ENCODE peak calls at places on chromosomes 5 and 9, in ten cellular contexts. O is spleen; A is mucosa of descending colon; C is CD8-positive, alpha-beta T cell; E is HAP-1; B is left ventricle myocardium inferior; U is A549; P is CD8-positive, alpha-beta memory T cell; G is PC-9; F is lung. Z is an unnamed sample. For H3K9me3 and H3K4me1, the result is how much of the 10 kb centered on the place peaks cover.

GRCh38 chr5:56681346-56681745 is 134.0 kb upstream of the MAP3K1 start:
- DNase-seq in O (no peak), A (no peak), C (no peak), E (no peak), B (no peak), U (no peak), P (no peak), G (no peak), F (no peak), Z (no peak)

GRCh38 chr9:2297771-2298170 is 282.6 kb downstream of the SMARCA2 start:
- DNase-seq in O (no peak), A (no peak), C (no peak), E (no peak), B (no peak), U (no peak), P (no peak), G (no peak), F (no peak), Z (no peak)

GRCh38 chr5:140182803-140183367 is 7.9 kb downstream of the CYSTM1 start:
- DNase-seq in O (no peak), A (peak), C (no peak), E (no peak), B (peak), U (no peak), P (no peak), G (no peak), F (peak), Z (no peak)

GRCh38 chr5:98463222-98463621 is 310.2 kb upstream of the RGMB start:
- DNase-seq in O (no peak), A (peak), C (no peak), E (no peak), B (no peak), U (no peak), P (no peak), G (no peak), F (no peak), Z (no peak)

GRCh38 chr9:32968101-32969011 is 33.1 kb downstream of the APTX start:
- DNase-seq in O (no peak), A (peak), C (peak), E (peak), B (no peak), U (peak), P (peak), G (peak), F (peak), Z (peak)

GRCh38 chr5:119578937-119579336 is 50.4 kb upstream of the FAM170A start:
- DNase-seq in O (no peak), A (peak), C (no peak), E (peak), B (no peak), U (peak), P (no peak), G (peak), F (no peak), Z (peak)

GRCh38 chr9:136403915-136404800 is 4.2 kb upstream of the SNAPC4 start:
- DNase-seq in O (peak), A (no peak), C (peak), E (no peak), B (no peak), U (no peak), P (peak), G (no peak), F (no peak), Z (no peak)

GRCh38 chr9:126436545-126437269 is 110.1 kb downstream of the MVB12B start:
- DNase-seq in O (no peak), A (no peak), C (no peak), E (peak), B (no peak), U (no peak), P (no peak), G (no peak), F (no peak), Z (no peak)

GRCh38 chr5:168916266-168916665 is 337.1 kb upstream of the PANK3 start:
- DNase-seq in O (peak), A (peak), C (no peak), E (peak), B (no peak), U (no peak), P (no peak), G (no peak), F (no peak), Z (no peak)

GRCh38 chr9:107969727-107970126 is 480.2 kb upstream of the KLF4 start:
- DNase-seq in O (no peak), A (no peak), C (no peak), E (no peak), B (no peak), U (no peak), P (no peak), G (no peak), F (no peak), Z (no peak)

GRCh38 chr5:169657127-169657526 is 20.1 kb downstream of the DOCK2 start:
- DNase-seq in O (no peak), A (no peak), C (no peak), E (no peak), B (no peak), U (no peak), P (no peak), G (no peak), F (no peak), Z (no peak)

GRCh38 chr5:137666109-137666850 is 69.6 kb downstream of the KLHL3 start:
- DNase-seq in O (no peak), A (no peak), C (peak), E (no peak), B (no peak), U (no peak), P (peak), G (no peak), F (no peak), Z (no peak)

GRCh38 chr9:684055-684949 is 157.2 kb upstream of the DMRT1 start:
- DNase-seq in O (no peak), A (no peak), C (no peak), E (peak), B (no peak), U (no peak), P (no peak), G (no peak), F (no peak), Z (peak)

DNA sequence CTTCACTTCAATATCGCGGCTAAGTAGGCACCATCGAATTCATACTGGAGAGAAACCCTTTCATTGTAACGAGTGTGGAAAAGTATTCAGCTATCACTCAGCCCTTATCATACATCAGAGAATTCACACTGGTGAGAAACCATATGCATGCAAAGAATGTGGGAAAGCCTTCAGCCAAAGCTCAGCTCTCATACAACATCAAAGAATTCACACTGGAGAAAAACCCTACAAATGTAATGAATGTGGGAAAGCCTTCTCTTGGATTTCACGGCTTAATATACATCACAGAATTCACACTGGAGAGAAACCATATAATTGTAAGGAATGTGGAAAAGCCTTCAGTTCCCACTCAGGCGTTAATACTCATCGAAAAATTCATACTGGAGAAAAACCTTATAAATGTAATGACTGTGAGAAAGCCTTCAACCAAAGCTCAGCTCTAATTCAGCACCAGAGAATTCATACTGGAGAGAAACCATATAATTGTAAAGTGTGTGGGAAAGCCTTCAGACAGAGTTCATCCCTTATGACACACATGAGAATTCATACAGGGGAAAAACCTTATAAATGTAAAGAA is 9.5 kb downstream of the ZNF879 start:
- DNase-seq in O (no peak), A (no peak), C (no peak), E (no peak), B (no peak), U (no peak), P (no peak), G (no peak), F (no peak), Z (no peak)
- H3K9me3 ChIP-seq in O (half or more), A (half or more), C (half or more), E (under half), B (half or more), U (half or more), P (half or more), G (under half), F (under half), Z (half or more)

GRCh38 chr5:177301503-177302165 is 1.9 kb downstream of the RAB24 start:
- DNase-seq in O (peak), A (peak), C (no peak), E (no peak), B (no peak), U (no peak), P (no peak), G (peak), F (peak), Z (no peak)
- H3K4me1 ChIP-seq in O (half or more), A (half or more), C (half or more), E (under half), B (half or more), U (under half), P (half or more), G (under half), F (under half), Z (under half)

GRCh38 chr5:12217039-12217438 is 312.8 kb upstream of the CTNND2 start:
- DNase-seq in O (no peak), A (no peak), C (no peak), E (no peak), B (no peak), U (no peak), P (no peak), G (no peak), F (no peak), Z (peak)

GRCh38 chr5:12214631-12215030 is 310.4 kb upstream of the CTNND2 start:
- DNase-seq in O (no peak), A (no peak), C (no peak), E (no peak), B (no peak), U (no peak), P (no peak), G (no peak), F (no peak), Z (no peak)
- H3K9me3 ChIP-seq in O (half or more), A (under half), C (under half), E (under half), B (half or more), U (under half), P (under half), G (under half), F (under half), Z (under half)

GRCh38 chr5:1121101-1121500 is 9.2 kb upstream of the SLC12A7 start:
- DNase-seq in O (no peak), A (no peak), C (no peak), E (no peak), B (no peak), U (no peak), P (no peak), G (no peak), F (no peak), Z (no peak)
- H3K4me1 ChIP-seq in O (under half), A (under half), C (under half), E (under half), B (half or more), U (under half), P (under half), G (under half), F (under half), Z (under half)

DNA sequence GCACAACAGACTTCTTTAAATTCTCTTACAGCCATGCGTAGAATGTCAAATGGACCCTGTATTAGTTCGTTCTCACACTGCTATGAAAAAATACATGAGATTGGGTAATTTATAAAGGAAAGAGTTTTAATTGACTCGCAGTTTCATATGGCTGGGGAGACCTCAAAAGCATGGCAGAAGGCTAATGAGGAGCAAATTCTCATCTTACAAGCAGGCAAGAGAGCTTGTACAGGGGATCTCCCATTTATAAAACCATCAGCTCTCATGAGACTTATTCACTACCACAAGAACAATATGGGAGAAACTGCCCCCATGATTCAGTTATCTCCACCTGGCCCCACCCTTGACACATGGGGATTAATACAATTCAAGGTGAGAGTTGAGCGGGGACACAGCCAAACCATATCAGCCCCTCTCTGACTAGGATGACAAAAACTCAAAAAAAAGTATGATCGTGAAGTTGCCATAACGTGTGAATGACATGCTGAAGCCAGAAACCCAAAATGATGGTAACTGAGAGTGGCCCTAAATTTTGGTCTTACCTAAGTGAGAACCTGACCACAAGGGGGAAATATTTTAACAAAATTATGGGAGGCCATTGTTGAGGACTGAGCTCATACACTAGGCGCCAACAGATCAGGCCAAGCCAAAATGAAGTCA is 17.5 kb upstream of the TEX10 start:
- DNase-seq in O (no peak), A (no peak), C (no peak), E (no peak), B (no peak), U (no peak), P (no peak), G (no peak), F (no peak), Z (no peak)
- H3K9me3 ChIP-seq in O (under half), A (under half), C (under half), E (under half), B (under half), U (under half), P (under half), G (under half), F (under half), Z (under half)

GRCh38 chr5:157292599-157292998 is 26.7 kb downstream of the CYFIP2 start:
- DNase-seq in O (no peak), A (no peak), C (no peak), E (no peak), B (no peak), U (no peak), P (no peak), G (no peak), F (no peak), Z (no peak)

GRCh38 chr5:157289164-157289819 is 23.4 kb downstream of the CYFIP2 start:
- DNase-seq in O (no peak), A (no peak), C (no peak), E (no peak), B (no peak), U (no peak), P (no peak), G (no peak), F (no peak), Z (no peak)

GRCh38 chr5:157288405-157289163 is 22.7 kb downstream of the CYFIP2 start:
- DNase-seq in O (no peak), A (no peak), C (no peak), E (no peak), B (no peak), U (no peak), P (peak), G (no peak), F (no peak), Z (no peak)

GRCh38 chr5:157290156-157290980 is 24.4 kb downstream of the CYFIP2 start:
- DNase-seq in O (no peak), A (no peak), C (no peak), E (no peak), B (no peak), U (peak), P (no peak), G (no peak), F (no peak), Z (no peak)

DNA sequence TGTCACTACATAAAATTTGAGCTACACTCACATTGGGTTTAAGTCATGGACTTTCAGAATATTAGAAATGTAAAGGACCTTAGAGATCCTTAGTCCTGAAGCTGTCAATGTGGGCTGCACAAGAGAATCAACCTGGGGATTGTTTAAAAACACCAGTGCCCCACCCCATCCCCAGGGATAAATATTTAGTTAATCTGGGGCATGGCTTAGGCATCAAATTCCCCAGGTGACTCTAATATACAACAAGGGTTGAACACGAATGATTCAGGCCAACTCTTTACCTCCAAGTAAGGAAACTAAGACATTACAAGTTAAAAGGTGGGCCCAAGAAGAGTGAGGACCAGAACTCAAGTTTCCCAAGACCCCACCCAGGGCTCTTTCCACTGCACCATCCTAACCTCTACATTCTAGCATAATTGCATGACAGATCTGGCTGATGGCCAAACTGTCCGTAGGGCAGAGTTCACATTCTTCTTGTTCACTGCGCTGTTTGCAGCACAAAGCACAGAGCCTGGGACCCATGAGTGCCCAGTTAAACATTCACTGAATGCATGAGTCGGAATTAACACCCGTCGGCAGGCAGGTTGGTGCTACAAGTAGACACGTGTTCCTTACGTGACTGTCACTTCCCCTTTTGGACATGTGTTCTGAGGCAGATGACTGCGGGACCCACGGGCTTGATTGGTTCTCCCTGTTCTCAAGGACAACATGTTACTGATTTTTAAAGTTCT is 25.2 kb downstream of the CYFIP2 start:
- DNase-seq in O (no peak), A (peak), C (no peak), E (no peak), B (no peak), U (peak), P (no peak), G (no peak), F (no peak), Z (no peak)
- H3K4me1 ChIP-seq in O (under half), A (under half), C (half or more), E (under half), B (under half), U (under half), P (half or more), G (under half), F (under half), Z (under half)

GRCh38 chr9:37424204-37424685 is 1.7 kb downstream of the GRHPR start:
- DNase-seq in O (no peak), A (no peak), C (no peak), E (no peak), B (no peak), U (no peak), P (no peak), G (no peak), F (no peak), Z (no peak)

GRCh38 chr9:37424686-37425297 is 2.3 kb downstream of the GRHPR start:
- DNase-seq in O (no peak), A (no peak), C (no peak), E (no peak), B (no peak), U (no peak), P (no peak), G (no peak), F (no peak), Z (no peak)

GRCh38 chr9:37422289-37423104 is at the start of gene GRHPR:
- DNase-seq in O (peak), A (peak), C (peak), E (peak), B (peak), U (peak), P (peak), G (peak), F (peak), Z (no peak)

GRCh38 chr9:37421914-37422288 is 595 bp upstream of the GRHPR start:
- DNase-seq in O (no peak), A (no peak), C (no peak), E (no peak), B (no peak), U (no peak), P (no peak), G (peak), F (no peak), Z (no peak)

DNA sequence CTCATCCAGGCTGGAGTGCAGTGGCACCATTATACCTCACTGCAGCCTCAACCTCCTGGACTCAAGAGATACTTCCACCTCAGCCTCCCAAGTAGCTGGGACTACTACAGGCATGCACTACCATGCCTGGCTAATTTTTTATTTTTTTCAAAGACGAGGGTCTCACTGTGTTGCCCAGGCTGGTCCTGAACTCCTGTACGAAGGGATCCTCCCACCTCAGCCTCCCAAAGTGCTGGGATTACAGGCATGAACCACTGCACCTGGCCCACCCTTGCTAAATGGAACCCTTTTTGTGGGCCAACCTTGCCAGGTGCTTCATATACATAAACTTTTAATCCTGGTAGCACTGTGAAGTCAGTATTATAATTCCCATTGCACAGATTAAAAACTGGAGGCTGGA is 1.0 kb downstream of the GRHPR start:
- DNase-seq in O (no peak), A (no peak), C (no peak), E (no peak), B (no peak), U (no peak), P (no peak), G (no peak), F (no peak), Z (no peak)
- H3K9me3 ChIP-seq in O (under half), A (under half), C (under half), E (under half), B (under half), U (under half), P (under half), G (under half), F (under half), Z (under half)